ENCODE peak calls at places on chromosomes 13 and 19, in seven cellular contexts. T, O, C, P, K, N and R are unnamed samples.

GRCh38 chr13:30148171-30148754 is 159.1 kb downstream of the KATNAL1 start:
- DNase-seq in T (no peak), O (peak), C (peak), P (no peak), K (peak), N (no peak), R (peak)

GRCh38 chr13:75481176-75482069 is 546 bp downstream of the TBC1D4 start:
- DNase-seq in T (no peak), O (peak), C (peak), P (no peak), K (peak), N (peak), R (peak)

GRCh38 chr13:104773775-104774174 is 1707.6 kb upstream of the SLC10A2 start:
- DNase-seq in T (no peak), O (no peak), C (peak), P (no peak), K (no peak), N (no peak), R (peak)

GRCh38 chr19:34263745-34264237 is 9.4 kb downstream of the GARRE1 start:
- DNase-seq in T (no peak), O (no peak), C (no peak), P (no peak), K (no peak), N (no peak), R (no peak)

GRCh38 chr13:36105726-36106125 is 25.5 kb downstream of the DCLK1 start:
- DNase-seq in T (no peak), O (no peak), C (no peak), P (no peak), K (no peak), N (no peak), R (no peak)

GRCh38 chr13:112446347-112446861 is 70.2 kb downstream of the SPACA7 start:
- DNase-seq in T (no peak), O (no peak), C (no peak), P (no peak), K (no peak), N (no peak), R (no peak)

GRCh38 chr13:68124437-68125086 is 894.4 kb upstream of the PCDH9 start:
- DNase-seq in T (no peak), O (no peak), C (no peak), P (no peak), K (no peak), N (no peak), R (no peak)

GRCh38 chr13:27339299-27339698 is 68.7 kb downstream of the RASL11A start:
- DNase-seq in T (no peak), O (peak), C (peak), P (no peak), K (no peak), N (no peak), R (peak)

GRCh38 chr13:59176775-59177174 is 987.0 kb downstream of the DIAPH3 start:
- DNase-seq in T (no peak), O (no peak), C (no peak), P (no peak), K (no peak), N (no peak), R (no peak)

GRCh38 chr13:20404488-20405222 is 121.0 kb downstream of the CRYL1 start:
- DNase-seq in T (no peak), O (no peak), C (no peak), P (no peak), K (no peak), N (no peak), R (no peak)

GRCh38 chr19:17942181-17942580 is 9.4 kb downstream of the CCDC124 start:
- DNase-seq in T (no peak), O (no peak), C (no peak), P (no peak), K (no peak), N (no peak), R (no peak)

GRCh38 chr13:31207630-31208549 is 8.1 kb downstream of the B3GLCT start:
- DNase-seq in T (no peak), O (no peak), C (no peak), P (peak), K (no peak), N (peak), R (no peak)

GRCh38 chr13:41284512-41285288 is 21.3 kb upstream of the MTRF1 start:
- DNase-seq in T (no peak), O (no peak), C (no peak), P (peak), K (no peak), N (no peak), R (no peak)

GRCh38 chr13:110006304-110006703 is 219.9 kb upstream of the IRS2 start:
- DNase-seq in T (no peak), O (no peak), C (no peak), P (no peak), K (no peak), N (peak), R (no peak)

GRCh38 chr13:38308736-38309135 is 40.9 kb upstream of the UFM1 start:
- DNase-seq in T (no peak), O (no peak), C (no peak), P (peak), K (no peak), N (no peak), R (no peak)

GRCh38 chr19:52941941-52942370 is 18.7 kb upstream of the ZNF888 start:
- DNase-seq in T (no peak), O (peak), C (no peak), P (no peak), K (no peak), N (peak), R (no peak)

GRCh38 chr19:50292216-50292827 is 36.9 kb downstream of the KCNC3 start:
- DNase-seq in T (no peak), O (no peak), C (no peak), P (no peak), K (no peak), N (no peak), R (no peak)

GRCh38 chr13:20412761-20413355 is 112.8 kb downstream of the CRYL1 start:
- DNase-seq in T (no peak), O (no peak), C (no peak), P (no peak), K (no peak), N (no peak), R (no peak)

GRCh38 chr13:48156466-48156865 is 61.6 kb upstream of the MED4 start:
- DNase-seq in T (no peak), O (peak), C (peak), P (no peak), K (peak), N (no peak), R (peak)

GRCh38 chr19:18780631-18781030 is 10.5 kb downstream of the COMP start:
- DNase-seq in T (no peak), O (peak), C (no peak), P (no peak), K (no peak), N (no peak), R (no peak)

GRCh38 chr19:29889702-29890101 is 52.3 kb upstream of the URI1 start:
- DNase-seq in T (no peak), O (no peak), C (no peak), P (no peak), K (no peak), N (no peak), R (no peak)

GRCh38 chr13:71864981-71865857 is 1.8 kb downstream of the DACH1 start:
- DNase-seq in T (no peak), O (peak), C (no peak), P (no peak), K (no peak), N (peak), R (peak)

GRCh38 chr19:53982056-53982455 is 9.4 kb upstream of the CACNG6 start:
- DNase-seq in T (no peak), O (no peak), C (no peak), P (no peak), K (no peak), N (no peak), R (no peak)

GRCh38 chr13:109131698-109132257 is 502.4 kb downstream of the MYO16 start:
- DNase-seq in T (no peak), O (no peak), C (no peak), P (no peak), K (no peak), N (no peak), R (no peak)

GRCh38 chr13:39362652-39363390 is 240.2 kb downstream of the LHFPL6 start:
- DNase-seq in T (no peak), O (no peak), C (no peak), P (no peak), K (no peak), N (no peak), R (no peak)

GRCh38 chr19:3434630-3435553 is 45.4 kb downstream of the SMIM24 start:
- DNase-seq in T (peak), O (peak), C (peak), P (peak), K (peak), N (peak), R (peak)

GRCh38 chr19:58328999-58329398 is 2.2 kb downstream of the ZSCAN22 start:
- DNase-seq in T (no peak), O (peak), C (no peak), P (no peak), K (no peak), N (no peak), R (no peak)